ENCODE peak calls at places on chromosomes 2 and 18, in ten cellular contexts. O is upper lobe of right lung, X is AG09309, A is HFF-Myc, D is A549, G is cardiac fibroblast, P is AG04449, L is HL-60, J is fibroblast of mammary gland, Q is cardiac muscle cell. K is an unnamed sample.

GRCh38 chr2:60519259-60519863 is 34.1 kb downstream of the BCL11A start:
- DNase-seq in X (peak; percentile 46), P (no peak), A (no peak), O (no peak), D (no peak), G (no peak), J (no peak), L (no peak), Q (no peak), K (no peak)

GRCh38 chr2:171523339-171523931 is 1.2 kb downstream of the CYBRD1 start:
- DNase-seq in P (no peak), G (peak; percentile 88), X (no peak), O (peak; percentile 86), A (no peak), Q (peak; percentile 69), L (peak; percentile 74), J (peak; percentile 75), D (peak; percentile 46), K (peak; percentile 38)

GRCh38 chr2:126883661-126884030 is 15.0 kb upstream of the TEX51 start:
- DNase-seq in O (no peak), Q (no peak), G (no peak), X (no peak), L (no peak), A (no peak), D (no peak), P (no peak), J (no peak), K (no peak)

GRCh38 chr2:241895732-241896641 is 26.5 kb downstream of the RTP5 start:
- DNase-seq in Q (peak; percentile 55), L (no peak), X (no peak), A (no peak), G (peak; percentile 73), D (no peak), O (peak; percentile 64), P (no peak), J (peak; percentile 51), K (no peak)

GRCh38 chr2:69493268-69493667 is 56.0 kb upstream of the NFU1 start:
- DNase-seq in Q (no peak), A (no peak), P (no peak), G (no peak), J (no peak), L (no peak), D (no peak), X (no peak), O (no peak), K (no peak)

GRCh38 chr2:30691948-30692828 is 115.1 kb downstream of the CAPN13 start:
- DNase-seq in P (no peak), O (no peak), G (peak; percentile 23), A (no peak), J (peak; percentile 38), X (no peak), D (no peak), L (no peak), Q (no peak), K (no peak)

GRCh38 chr2:207491954-207492353 is 37.8 kb upstream of the CREB1 start:
- DNase-seq in D (no peak), O (no peak), G (no peak), X (no peak), L (no peak), Q (no peak), P (no peak), J (no peak), A (no peak), K (no peak)

GRCh38 chr18:42072407-42072806 is 117.4 kb downstream of the PIK3C3 start:
- DNase-seq in X (no peak), O (no peak), Q (no peak), D (no peak), L (peak; percentile 32), A (no peak), J (no peak), G (peak; percentile 8), P (no peak), K (no peak)

GRCh38 chr2:190678444-190679162 is 29.7 kb downstream of the NAB1 start:
- DNase-seq in Q (peak; percentile 18), A (no peak), L (no peak), X (no peak), J (no peak), D (no peak), G (peak; percentile 63), O (no peak), P (no peak), K (no peak)

GRCh38 chr2:127674241-127675209 is 805 bp downstream of the LIMS2 start:
- DNase-seq in Q (peak; percentile 64), G (no peak), D (peak; percentile 41), P (no peak), O (no peak), X (no peak), A (no peak), L (no peak), J (no peak), K (no peak)

GRCh38 chr2:157620956-157621355 is 7.7 kb downstream of the ACVR1C start:
- DNase-seq in A (no peak), J (peak; percentile 63), P (peak; percentile 14), D (no peak), G (no peak), O (no peak), X (no peak), L (no peak), Q (no peak), K (no peak)

GRCh38 chr18:57141208-57142129 is 5.4 kb upstream of the BOD1L2 start:
- DNase-seq in Q (no peak), D (no peak), J (no peak), X (no peak), L (no peak), O (peak; percentile 73), P (no peak), G (no peak), A (no peak), K (no peak)

GRCh38 chr2:161199885-161200284 is 39.7 kb downstream of the TANK start:
- DNase-seq in L (no peak), P (no peak), Q (no peak), G (no peak), A (no peak), J (no peak), X (no peak), O (no peak), D (no peak), K (no peak)

GRCh38 chr2:176124358-176125214 is 2.1 kb downstream of the HOXD9 start:
- DNase-seq in G (no peak), D (no peak), O (no peak), L (no peak), Q (no peak), A (no peak), J (no peak), P (no peak), X (no peak), K (no peak)
- H3K4me3 ChIP-seq in G (no peak overlapping the region), D (no peak overlapping the region), O (no peak overlapping the region), L (no peak overlapping the region), Q (no peak overlapping the region), A (no peak overlapping the region), J (no peak overlapping the region), P (no peak overlapping the region), X (no peak overlapping the region), K (no peak overlapping the region)

GRCh38 chr2:150204449-150204848 is 283.0 kb downstream of the RND3 start:
- DNase-seq in X (peak; percentile 93), J (peak; percentile 97), Q (no peak), P (peak; percentile 84), D (no peak), A (no peak), O (no peak), L (no peak), G (peak; percentile 89), K (no peak)
- H3K4me3 ChIP-seq in X (no peak overlapping the region), J (no peak overlapping the region), Q (no peak overlapping the region), P (no peak overlapping the region), D (no peak overlapping the region), A (no peak overlapping the region), O (no peak overlapping the region), L (no peak overlapping the region), G (no peak overlapping the region), K (no peak overlapping the region)

GRCh38 chr18:55406374-55407045 is 181.5 kb downstream of the TCF4 start:
- DNase-seq in L (no peak), P (no peak), G (no peak), D (no peak), A (no peak), J (no peak), Q (no peak), O (no peak), X (no peak), K (no peak)
- H3K4me3 ChIP-seq in L (no peak overlapping the region), P (no peak overlapping the region), G (no peak overlapping the region), D (no peak overlapping the region), A (no peak overlapping the region), J (no peak overlapping the region), Q (no peak overlapping the region), O (peak overlapping the region; percentile 9), X (peak overlapping the region; percentile 40), K (peak overlapping the region; percentile 41)

DNA sequence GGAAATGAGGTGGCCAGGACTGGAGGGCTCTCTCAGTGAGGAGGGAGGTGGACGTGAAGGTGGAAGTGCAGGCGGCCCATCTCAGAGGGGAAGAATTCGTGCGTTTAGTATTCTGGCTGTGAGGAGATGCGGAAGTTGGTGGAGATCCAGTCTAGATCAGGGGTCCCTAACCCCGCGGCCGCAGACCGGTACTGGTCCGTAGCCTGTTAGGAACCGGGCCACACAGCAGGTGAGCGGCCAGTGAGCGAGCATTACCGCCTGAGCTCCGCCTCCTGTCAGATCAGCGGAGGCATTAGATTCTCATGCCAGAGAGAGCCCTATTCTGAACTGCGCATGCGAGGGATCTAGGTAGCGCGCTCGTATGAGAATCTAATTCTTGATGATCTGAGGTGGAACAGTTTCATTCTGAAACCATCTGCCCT is 1.6 kb upstream of the FHOD3 start:
- DNase-seq in D (no peak), P (no peak), G (no peak), Q (no peak), O (no peak), L (no peak), X (no peak), A (no peak), J (no peak), K (no peak)
- H3K4me3 ChIP-seq in D (peak overlapping the region; percentile 67), P (no peak overlapping the region), G (no peak overlapping the region), Q (peak overlapping the region; percentile 71), O (no peak overlapping the region), L (no peak overlapping the region), X (no peak overlapping the region), A (no peak overlapping the region), J (peak overlapping the region; percentile 6), K (no peak overlapping the region)

K was measured in astrocyte of the cerebellum.